ENCODE peak calls at places on chromosome 17, in four cellular contexts. M is left lung, U is left ventricle myocardium inferior, G is stomach. J is an unnamed sample. For H3K4me1, the result is how much of the 10 kb centered on the place peaks cover.

GRCh38 chr17:44830359-44831269 is 527 bp upstream of the GJC1 start:
- DNase-seq in M (peak), U (no peak), G (no peak), J (no peak)

GRCh38 chr17:5024604-5025003 is 10.6 kb downstream of the SLC52A1 start:
- DNase-seq in M (no peak), U (no peak), G (no peak), J (no peak)

GRCh38 chr17:17129466-17129865 is 76.7 kb downstream of the PLD6 start:
- DNase-seq in M (peak), U (no peak), G (no peak), J (peak)

GRCh38 chr17:27453466-27453865 is 2.8 kb upstream of the KSR1 start:
- DNase-seq in M (no peak), U (no peak), G (no peak), J (no peak)

GRCh38 chr17:35283767-35284166 is 40.9 kb downstream of the SLFN5 start:
- DNase-seq in M (no peak), U (no peak), G (no peak), J (no peak)

GRCh38 chr17:16933317-16934132 is 38.4 kb downstream of the TNFRSF13B start:
- DNase-seq in M (peak), U (peak), G (no peak), J (peak)

GRCh38 chr17:68511254-68511670 is 968 bp upstream of the PRKAR1A start:
- DNase-seq in M (no peak), U (no peak), G (no peak), J (no peak)

GRCh38 chr17:79623786-79624657 is 13.2 kb upstream of the RBFOX3 start:
- DNase-seq in M (peak), U (peak), G (no peak), J (peak)

GRCh38 chr17:71349908-71350600 is 770.8 kb upstream of the SOX9 start:
- DNase-seq in M (no peak), U (no peak), G (no peak), J (no peak)

GRCh38 chr17:29870836-29871430 is 59.1 kb downstream of the SSH2 start:
- DNase-seq in M (no peak), U (no peak), G (no peak), J (no peak)

GRCh38 chr17:20202141-20202574 is 193.0 kb downstream of the SPECC1 start:
- DNase-seq in M (no peak), U (no peak), G (no peak), J (no peak)

GRCh38 chr17:64635647-64636305 is 26.3 kb downstream of the SMURF2 start:
- DNase-seq in M (no peak), U (no peak), G (no peak), J (no peak)

GRCh38 chr17:64638552-64639198 is 23.4 kb downstream of the SMURF2 start:
- DNase-seq in M (no peak), U (no peak), G (no peak), J (no peak)

DNA sequence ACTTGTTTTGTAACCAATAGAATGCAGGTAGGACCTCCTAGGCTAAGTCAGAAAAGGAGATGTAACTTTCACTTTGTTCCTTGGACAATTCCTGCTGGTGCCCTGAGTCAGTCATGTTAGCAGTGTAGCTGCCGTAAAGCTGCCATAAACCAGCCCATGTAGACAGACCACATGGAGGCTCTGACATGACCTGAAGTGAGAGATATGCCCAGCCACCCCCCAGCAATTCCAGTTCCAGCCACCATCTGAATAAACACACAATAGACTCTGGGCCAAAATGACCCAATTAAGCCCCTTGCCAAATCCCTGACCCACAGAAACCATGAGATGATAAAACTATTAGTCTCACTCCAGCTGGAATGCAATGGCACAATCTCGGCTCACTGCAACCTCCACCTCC is 20.6 kb downstream of the SMURF2 start:
- DNase-seq in M (no peak), U (no peak), G (no peak), J (no peak)
- H3K27ac ChIP-seq in M (no peak), U (no peak), G (no peak), J (no peak)

DNA sequence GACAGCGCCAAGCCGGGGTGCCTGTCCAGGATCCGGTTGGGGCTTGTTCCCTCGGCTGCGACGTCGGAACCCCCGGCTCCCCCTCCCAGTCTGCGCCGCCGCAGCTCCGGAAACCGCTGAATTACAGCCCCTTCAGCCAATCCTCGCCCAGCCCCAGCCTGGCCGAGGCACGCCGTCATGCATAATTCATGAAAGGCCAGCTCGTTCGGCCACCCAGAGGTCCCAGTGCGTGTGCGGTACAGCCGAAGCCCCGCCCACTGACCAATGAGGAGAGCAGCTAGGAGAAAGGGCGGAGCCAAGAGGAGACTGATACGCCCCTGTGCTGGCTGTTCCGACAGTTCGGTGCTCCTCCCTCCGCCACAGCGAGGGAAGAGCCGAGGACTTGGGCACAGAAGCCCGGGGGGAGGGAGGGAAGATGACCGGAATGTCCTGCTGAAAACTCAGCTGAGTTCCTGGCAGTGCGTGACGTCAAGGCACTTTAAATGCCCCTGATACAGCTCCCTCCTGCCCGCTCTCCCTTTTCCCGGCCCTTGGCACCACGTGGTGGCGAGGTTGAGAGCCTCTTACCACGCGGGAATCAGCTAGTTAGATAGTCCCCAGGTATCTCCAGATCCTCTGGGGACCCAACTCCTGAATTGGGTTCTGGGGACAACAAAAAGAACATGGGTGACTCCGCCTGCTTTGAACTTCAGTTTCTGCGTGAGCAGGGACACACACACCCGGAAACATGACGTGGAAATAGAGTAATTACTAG is at the start of gene STAT3:
- DNase-seq in M (peak), U (peak), G (peak), J (peak)
- TF ChIP-seq CTCF in M (no peak), U (no peak), G (no peak), J (no peak)

GRCh38 chr17:8122391-8122922 is 1.4 kb downstream of the HES7 start:
- DNase-seq in M (no peak), U (no peak), G (no peak), J (no peak)
- H3K4me1 ChIP-seq in M (half or more), U (half or more), G (half or more), J (under half)

GRCh38 chr17:81905993-81906392 is 4.0 kb downstream of the NPB start:
- DNase-seq in M (no peak), U (no peak), G (no peak), J (no peak)
- H3K27ac ChIP-seq in M (no peak), U (no peak), G (no peak), J (no peak)